ENCODE peak calls at places on chromosome 11, in six cellular contexts. O is HCT116, V is GM12892, C is A549, N is Peyer's patch, X is IMR-90. G is an unnamed sample.
A peak's percentile ranks its signal among the peaks of the same experiment; 100 is the strongest.

GRCh38 chr11:35006389-35007128 is 90.1 kb downstream of the PDHX start:
- DNase-seq in N (no peak), X (peak; percentile 37), O (no peak), C (no peak), V (peak; percentile 27), G (no peak)

GRCh38 chr11:43788394-43788793 is 92.2 kb upstream of the ALKBH3 start:
- DNase-seq in X (no peak), N (no peak), C (no peak), O (no peak), V (no peak), G (no peak)

GRCh38 chr11:130737866-130738431 is 178.3 kb downstream of the SNX19 start:
- DNase-seq in N (no peak), V (no peak), X (peak; percentile 89), C (no peak), O (no peak), G (no peak)

GRCh38 chr11:79173615-79174014 is 267.2 kb downstream of the TENM4 start:
- DNase-seq in C (no peak), O (no peak), X (peak; percentile 77), V (no peak), N (no peak), G (no peak)

GRCh38 chr11:18706330-18707243 is 8.0 kb downstream of the TMEM86A start:
- DNase-seq in N (peak; percentile 77), X (no peak), O (no peak), V (no peak), C (no peak), G (no peak)

GRCh38 chr11:57456960-57457642 is 3.2 kb upstream of the RTN4RL2 start:
- DNase-seq in O (peak; percentile 79), X (peak; percentile 77), N (peak; percentile 77), C (peak; percentile 80), V (no peak), G (peak; percentile 90)

GRCh38 chr11:129968611-129969419 is 33.8 kb downstream of the PRDM10 start:
- DNase-seq in O (no peak), V (no peak), C (no peak), X (no peak), N (no peak), G (no peak)

GRCh38 chr11:113531575-113532451 is 56.6 kb upstream of the DRD2 start:
- DNase-seq in V (no peak), X (no peak), N (no peak), O (no peak), C (no peak), G (no peak)

GRCh38 chr11:120217941-120218694 is 7.3 kb downstream of the OAF start:
- DNase-seq in O (no peak), V (no peak), X (no peak), C (no peak), N (no peak), G (no peak)

DNA sequence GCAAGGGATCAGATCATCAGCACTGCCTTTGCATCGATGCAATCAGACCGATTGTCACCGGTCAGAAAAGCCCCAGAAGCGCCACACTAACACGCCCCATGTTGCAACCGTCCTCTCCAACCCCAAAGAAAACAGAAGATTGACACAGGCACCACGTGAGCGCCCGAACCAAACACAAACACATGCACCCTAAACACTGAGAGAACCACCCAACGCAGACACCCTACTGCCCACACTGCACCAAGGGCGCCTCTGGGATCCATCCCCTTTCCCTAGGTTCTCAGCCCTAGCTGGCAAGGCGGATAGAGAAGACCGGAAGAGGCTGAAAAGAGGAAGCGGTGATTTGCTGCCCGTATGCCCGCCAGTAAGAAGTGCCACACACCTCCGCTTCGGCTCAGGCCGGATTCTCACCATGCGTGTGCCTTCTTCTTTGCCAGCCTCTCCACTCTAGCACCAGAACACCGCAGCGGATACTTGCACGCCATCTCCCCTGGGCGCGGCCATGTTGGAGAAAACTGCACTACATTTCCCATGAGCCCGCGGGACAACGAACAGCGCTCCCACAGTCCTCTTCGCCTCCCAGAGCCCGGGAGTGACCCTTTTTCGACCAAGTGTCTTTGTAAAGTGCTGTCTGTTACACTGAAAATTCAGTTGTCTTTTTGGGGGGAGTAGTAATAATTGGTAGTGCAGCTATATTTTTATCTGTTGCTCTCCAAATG is at the start of gene ALKBH8:
- DNase-seq in X (peak; percentile 58), O (no peak), N (peak; percentile 78), C (peak; percentile 52), V (no peak), G (peak; percentile 83)
- TF ChIP-seq POLR2A in X (no peak), O (peak; percentile 43), N (peak; percentile 10), C (no peak), V (peak; percentile 65), G (peak; percentile 40)

GRCh38 chr11:59756496-59756840 is 1.3 kb downstream of the STX3 start:
- DNase-seq in X (no peak), C (no peak), O (no peak), N (no peak), V (no peak), G (no peak)

GRCh38 chr11:59754494-59754858 is 700 bp upstream of the STX3 start:
- DNase-seq in O (no peak), X (peak; percentile 3), V (peak; percentile 22), C (no peak), N (peak; percentile 23), G (peak; percentile 63)

GRCh38 chr11:59755701-59756495 is 722 bp downstream of the STX3 start:
- DNase-seq in N (peak; percentile 55), C (peak; percentile 70), O (peak; percentile 27), X (peak; percentile 63), V (no peak), G (peak; percentile 34)

GRCh38 chr11:59753650-59754493 is 1.3 kb upstream of the STX3 start:
- DNase-seq in X (peak; percentile 63), V (peak; percentile 86), N (peak; percentile 85), O (peak; percentile 63), C (peak; percentile 90), G (peak; percentile 80)

DNA sequence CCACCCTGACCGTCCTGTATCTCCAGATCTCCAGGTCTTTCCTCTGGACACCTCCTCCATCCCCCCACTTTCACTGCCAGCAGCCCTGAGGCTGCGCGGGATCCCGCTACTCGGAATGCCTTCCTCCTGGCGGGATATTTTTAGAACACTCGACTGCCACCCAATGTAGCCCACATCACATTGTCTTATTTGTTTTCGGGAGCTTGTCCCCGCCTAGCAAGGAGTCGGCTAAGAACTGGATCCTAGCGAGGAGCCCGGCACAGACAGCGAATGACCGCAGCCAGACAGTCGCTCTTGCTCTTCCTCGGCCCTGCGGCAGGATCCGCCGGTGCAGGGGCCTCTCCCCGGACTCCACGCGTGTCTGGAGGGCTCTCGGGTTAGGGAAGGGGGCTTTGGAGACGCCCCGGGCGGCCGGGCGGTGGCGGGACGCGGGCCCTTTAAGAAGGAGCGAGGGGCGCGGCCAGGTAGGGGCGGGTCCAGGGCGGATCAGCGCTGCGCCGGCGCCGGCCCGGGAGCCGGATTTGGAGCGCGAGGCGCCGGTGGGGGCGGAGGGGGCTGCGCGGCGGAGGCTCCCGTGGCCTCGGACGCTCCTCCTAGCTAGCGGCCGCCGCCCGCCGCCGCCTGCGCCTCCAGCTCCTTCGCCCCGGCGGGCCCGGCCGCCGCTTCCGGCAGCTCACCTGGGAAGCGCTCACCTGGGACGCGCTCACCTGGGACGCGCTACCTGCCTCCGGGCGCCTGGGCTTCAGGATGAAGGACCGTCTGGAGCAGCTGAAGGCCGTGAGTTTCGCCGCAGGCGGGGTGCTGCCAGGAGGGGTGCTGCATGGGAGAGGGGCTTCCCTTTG is at the start of gene STX3:
- DNase-seq in C (peak; percentile 83), V (peak; percentile 72), O (peak; percentile 64), N (peak; percentile 64), X (peak; percentile 35), G (peak; percentile 56)
- TF ChIP-seq POLR2A in C (no peak), V (no peak), O (peak; percentile 33), N (peak; percentile 78), X (no peak), G (no peak)

DNA sequence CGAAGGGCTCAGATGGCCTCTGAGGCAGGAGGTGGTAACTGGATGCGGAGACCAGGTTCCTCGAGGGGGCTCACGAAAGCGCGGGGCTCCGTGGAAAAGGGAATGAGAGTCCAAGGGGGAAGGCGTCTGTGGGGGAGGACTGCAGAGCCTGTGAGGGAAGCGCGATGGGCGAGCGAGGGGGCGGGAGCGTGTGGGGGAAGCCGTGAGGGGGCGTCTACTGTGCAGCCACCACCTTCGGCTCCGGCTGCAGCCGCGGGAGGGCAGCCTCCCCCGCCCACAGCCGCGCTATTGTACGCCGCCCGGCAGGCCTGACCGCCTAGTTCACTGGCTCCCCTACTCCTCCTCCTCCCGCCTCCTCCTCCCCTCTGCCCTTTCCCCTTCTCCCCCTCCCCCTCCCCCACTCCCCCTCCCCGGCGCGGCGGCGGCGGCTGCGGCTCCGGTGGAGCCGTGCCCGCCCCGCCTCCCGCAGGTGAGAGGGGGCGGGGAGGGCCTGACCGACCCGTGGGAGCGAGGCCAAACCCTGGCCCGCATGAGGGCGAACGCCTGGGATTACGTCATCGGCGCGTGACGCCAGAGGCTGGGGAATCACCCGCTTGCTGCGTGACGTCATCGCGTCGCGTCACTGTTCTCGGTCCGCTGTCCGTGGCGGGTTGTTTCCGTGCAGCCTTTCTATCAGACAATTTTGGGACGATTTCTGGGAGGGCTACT is at the start of gene PAK1:
- DNase-seq in C (peak; percentile 81), O (peak; percentile 86), X (peak; percentile 86), N (peak; percentile 81), V (peak; percentile 72), G (peak; percentile 96)
- TF ChIP-seq POLR2A in C (no peak), O (no peak), X (no peak), N (peak; percentile 42), V (no peak), G (peak; percentile 57)

DNA sequence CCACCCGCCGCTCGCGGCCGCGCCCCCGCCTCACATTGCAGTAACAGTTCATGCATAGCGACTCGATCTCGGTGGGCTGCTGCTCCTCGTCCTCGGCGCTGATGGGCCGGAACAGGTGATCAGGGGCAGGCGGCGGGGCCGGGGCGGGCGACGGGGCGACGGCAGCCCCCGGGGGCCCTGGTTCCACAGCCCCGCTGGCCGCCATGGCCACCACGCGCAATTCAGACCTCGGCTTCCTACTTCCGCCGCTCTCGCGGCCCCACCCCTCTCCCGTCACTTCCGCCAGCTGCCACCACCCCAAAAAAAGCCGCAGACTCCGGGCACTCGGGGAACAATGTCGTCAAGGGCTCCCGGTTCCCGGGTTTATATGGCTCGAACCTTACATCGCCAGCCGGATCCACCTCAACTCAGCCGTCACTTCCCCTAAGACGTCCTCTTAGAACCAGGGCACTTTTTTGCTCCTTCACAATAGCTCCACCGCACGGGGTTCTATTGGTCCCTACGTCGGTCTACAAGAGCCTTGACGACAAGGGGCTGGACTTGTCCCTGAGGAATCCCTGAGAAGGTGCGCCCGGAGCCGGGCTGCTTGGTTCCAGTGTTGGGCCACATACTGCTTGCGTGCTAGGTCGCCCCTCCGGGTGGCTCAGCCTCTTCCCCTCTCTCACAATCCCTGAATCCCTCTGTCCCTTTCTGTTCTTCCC is at the start of gene ZPR1:
- DNase-seq in O (peak; percentile 56), N (peak; percentile 82), X (peak; percentile 56), C (peak; percentile 82), V (peak; percentile 92), G (peak; percentile 82)
- TF ChIP-seq POLR2A in O (no peak), N (peak; percentile 73), X (peak; percentile 85), C (peak; percentile 76), V (peak; percentile 93), G (peak; percentile 86)

GRCh38 chr11:121292503-121293275 is at the start of gene SC5D:
- DNase-seq in N (peak; percentile 97), V (peak; percentile 87), C (peak; percentile 72), O (peak; percentile 82), X (peak; percentile 90), G (peak; percentile 95)
- TF ChIP-seq POLR2A in N (peak; percentile 73), V (peak; percentile 83), C (peak; percentile 71), O (peak; percentile 76), X (peak; percentile 72), G (peak; percentile 88)

DNA sequence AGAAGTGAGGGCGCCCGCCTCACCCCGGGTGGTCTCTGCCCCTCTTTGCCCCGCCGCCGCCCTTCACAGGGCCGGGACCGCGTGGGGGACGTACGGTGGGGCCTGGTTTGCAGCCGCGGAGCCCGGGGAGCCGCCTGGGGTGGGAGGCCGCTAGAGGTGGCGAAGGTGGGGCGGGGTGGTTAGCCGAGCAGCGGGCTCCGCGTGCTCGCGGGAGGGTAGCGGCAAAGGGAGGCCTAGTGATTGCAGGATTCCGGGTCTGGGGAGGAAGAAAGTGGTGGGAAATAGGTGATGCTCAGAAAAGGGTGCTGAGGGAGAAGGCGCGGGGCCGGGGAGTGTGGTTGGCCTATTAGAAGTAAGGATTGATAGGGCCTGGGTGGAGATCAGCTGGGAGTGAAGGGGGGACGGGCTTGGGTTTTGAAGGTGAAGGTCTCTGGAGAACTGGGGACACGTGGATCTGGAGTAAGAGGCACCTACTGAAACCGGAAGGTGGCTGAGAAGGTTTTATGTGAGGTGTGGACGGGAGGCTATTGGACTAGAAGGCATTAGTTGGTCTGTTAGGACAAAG is 571 bp downstream of the FAR1 start:
- DNase-seq in O (no peak), X (peak; percentile 7), N (peak; percentile 32), C (peak; percentile 44), V (peak; percentile 30), G (peak; percentile 78)
- TF ChIP-seq POLR2A in O (no peak), X (no peak), N (no peak), C (no peak), V (peak; percentile 27), G (no peak)